ENCODE peak calls at places on chromosomes 7 and 10, in six cellular contexts. Z is AG04450, R is ovary, G is foreskin fibroblast, I is thyroid gland, S is brain microvascular endothelial cell. W is an unnamed sample.

GRCh38 chr10:10780746-10781145 is 236.9 kb upstream of the CELF2 start:
- DNase-seq in S (peak; percentile 35), I (no peak), R (no peak), Z (no peak), G (no peak), W (no peak)

GRCh38 chr10:84607523-84607922 is 279.1 kb downstream of the CCSER2 start:
- DNase-seq in R (no peak), Z (no peak), S (no peak), G (no peak), I (peak; percentile 83), W (no peak)

GRCh38 chr10:14801693-14802092 is 27.0 kb upstream of the FAM107B start:
- DNase-seq in Z (no peak), R (no peak), G (no peak), I (peak; percentile 30), S (no peak), W (no peak)

GRCh38 chr7:51300762-51301674 is 15.6 kb downstream of the COBL start:
- DNase-seq in G (no peak), Z (no peak), S (no peak), R (no peak), I (no peak), W (no peak)

GRCh38 chr10:43983856-43984271 is 335.2 kb upstream of the ZNF32 start:
- DNase-seq in I (no peak), Z (no peak), S (no peak), G (no peak), R (no peak), W (no peak)

GRCh38 chr10:49610015-49610734 is at the start of gene SLC18A3:
- DNase-seq in R (no peak), S (no peak), I (no peak), G (no peak), Z (no peak), W (no peak)

GRCh38 chr7:131443496-131443895 is 112.9 kb downstream of the PODXL start:
- DNase-seq in R (no peak), I (no peak), S (no peak), Z (no peak), G (no peak), W (no peak)

GRCh38 chr7:108911016-108911415 is 341.3 kb downstream of the DNAJB9 start:
- DNase-seq in S (no peak), Z (no peak), I (no peak), G (no peak), R (no peak), W (no peak)

GRCh38 chr7:70649323-70649722 is 482.6 kb upstream of the GALNT17 start:
- DNase-seq in I (no peak), Z (no peak), R (no peak), G (no peak), S (no peak), W (no peak)

GRCh38 chr7:77716804-77717203 is 20.5 kb downstream of the RSBN1L start:
- DNase-seq in R (no peak), S (no peak), G (no peak), I (no peak), Z (no peak), W (no peak)

GRCh38 chr7:151637781-151638261 is 118.1 kb upstream of the RHEB start:
- DNase-seq in I (peak; percentile 12), G (no peak), Z (peak; percentile 26), S (peak; percentile 47), R (no peak), W (no peak)

GRCh38 chr7:92830532-92831110 is 5.8 kb downstream of the CDK6 start:
- DNase-seq in G (no peak), S (no peak), I (no peak), Z (no peak), R (no peak), W (no peak)

GRCh38 chr10:66828957-66829356 is 96.9 kb upstream of the LRRTM3 start:
- DNase-seq in R (no peak), I (no peak), Z (no peak), S (no peak), G (no peak), W (no peak)

GRCh38 chr10:89217057-89217990 is 10.2 kb upstream of the CH25H start:
- DNase-seq in Z (peak; percentile 38), R (peak; percentile 45), S (peak; percentile 68), I (peak; percentile 61), G (peak; percentile 37), W (no peak)

GRCh38 chr10:56466005-56466404 is 104.9 kb upstream of the ZWINT start:
- DNase-seq in R (no peak), S (no peak), G (no peak), Z (no peak), I (no peak), W (no peak)

GRCh38 chr7:158395780-158396214 is 191.8 kb downstream of the PTPRN2 start:
- DNase-seq in R (no peak), Z (no peak), G (no peak), I (no peak), S (no peak), W (no peak)

GRCh38 chr7:68730194-68730593 is 868.1 kb upstream of the AUTS2 start:
- DNase-seq in S (no peak), I (no peak), R (no peak), G (no peak), Z (no peak), W (no peak)

GRCh38 chr10:122553341-122553740 is 7.2 kb upstream of the DMBT1 start:
- DNase-seq in Z (no peak), I (no peak), S (no peak), R (no peak), G (no peak), W (no peak)

GRCh38 chr7:156816943-156817572 is 75.9 kb downstream of the LMBR1 start:
- DNase-seq in S (no peak), R (no peak), Z (peak; percentile 4), I (no peak), G (no peak), W (no peak)
- TF ChIP-seq CTCF in S (peak; percentile 24), R (no peak), Z (peak; percentile 55), I (no peak), G (peak; percentile 15), W (peak; percentile 36)

GRCh38 chr10:129952771-129953489 is 11.1 kb downstream of the EBF3 start:
- DNase-seq in Z (no peak), G (peak; percentile 45), I (no peak), S (no peak), R (no peak), W (no peak)

GRCh38 chr10:129955591-129956284 is 8.3 kb downstream of the EBF3 start:
- DNase-seq in I (no peak), G (no peak), R (no peak), S (no peak), Z (no peak), W (peak; percentile 25)

GRCh38 chr10:129953541-129954031 is 10.5 kb downstream of the EBF3 start:
- DNase-seq in Z (no peak), S (no peak), R (no peak), I (no peak), G (peak; percentile 67), W (no peak)

GRCh38 chr10:129956285-129956649 is 7.8 kb downstream of the EBF3 start:
- DNase-seq in I (no peak), G (no peak), Z (no peak), R (no peak), S (no peak), W (no peak)

GRCh38 chr10:129954916-129955315 is 9.2 kb downstream of the EBF3 start:
- DNase-seq in G (no peak), I (no peak), S (no peak), Z (no peak), R (no peak), W (no peak)
- H3K4me3 ChIP-seq in G (no peak overlapping the region), I (no peak overlapping the region), S (no peak overlapping the region), Z (no peak overlapping the region), R (no peak overlapping the region), W (no peak overlapping the region)

GRCh38 chr7:42128703-42129102 is 108.3 kb downstream of the GLI3 start:
- DNase-seq in G (no peak), I (no peak), S (no peak), R (no peak), Z (no peak), W (no peak)
- TF ChIP-seq CTCF in G (no peak), I (no peak), S (peak; percentile 48), R (no peak), Z (peak; percentile 21), W (peak; percentile 34)

DNA sequence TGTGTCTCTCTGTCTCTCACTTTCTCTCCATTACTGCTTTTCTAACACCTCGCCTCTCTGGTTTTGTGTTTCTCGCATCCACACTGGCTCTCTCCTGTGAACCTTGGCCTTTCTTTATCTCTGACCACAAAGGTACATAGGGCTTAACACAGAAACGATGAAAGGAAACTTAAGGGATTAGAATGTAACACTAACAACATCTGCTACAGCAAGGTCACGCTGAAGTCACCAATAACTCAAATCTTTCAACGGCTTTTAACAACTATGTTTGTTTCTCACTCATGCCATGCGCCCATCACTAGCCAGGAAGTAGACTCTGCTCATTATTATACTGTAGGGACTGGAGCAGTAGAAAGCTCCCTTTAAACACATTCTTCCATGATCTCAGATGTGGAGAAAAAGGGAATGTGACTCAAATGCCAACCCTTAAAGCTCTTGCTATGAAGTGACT is 9.3 kb upstream of the OR6V1 start:
- DNase-seq in G (no peak), I (no peak), S (no peak), Z (no peak), R (no peak), W (no peak)
- H3K4me3 ChIP-seq in G (no peak overlapping the region), I (no peak overlapping the region), S (no peak overlapping the region), Z (no peak overlapping the region), R (no peak overlapping the region), W (no peak overlapping the region)

GRCh38 chr7:3592438-3593134 is 291.5 kb downstream of the SDK1 start:
- DNase-seq in G (no peak), Z (no peak), I (no peak), R (no peak), S (no peak), W (no peak)
- TF ChIP-seq CTCF in G (no peak), Z (no peak), I (no peak), R (no peak), S (no peak), W (no peak)

GRCh38 chr10:75401569-75402485 is at the start of gene ZNF503:
- DNase-seq in Z (peak; percentile 95), I (peak; percentile 99), G (peak; percentile 96), R (peak; percentile 97), S (peak; percentile 95), W (peak; percentile 83)

GRCh38 chr10:75404023-75404334 is 2.4 kb upstream of the ZNF503 start:
- DNase-seq in I (no peak), Z (no peak), G (no peak), R (no peak), S (no peak), W (no peak)

GRCh38 chr10:75403144-75404022 is 1.8 kb upstream of the ZNF503 start:
- DNase-seq in S (no peak), I (peak; percentile 75), Z (no peak), G (no peak), R (peak; percentile 76), W (no peak)

GRCh38 chr10:75400769-75401568 is 595 bp downstream of the ZNF503 start:
- DNase-seq in G (peak; percentile 55), I (peak; percentile 67), S (peak; percentile 45), Z (no peak), R (peak; percentile 77), W (no peak)

DNA sequence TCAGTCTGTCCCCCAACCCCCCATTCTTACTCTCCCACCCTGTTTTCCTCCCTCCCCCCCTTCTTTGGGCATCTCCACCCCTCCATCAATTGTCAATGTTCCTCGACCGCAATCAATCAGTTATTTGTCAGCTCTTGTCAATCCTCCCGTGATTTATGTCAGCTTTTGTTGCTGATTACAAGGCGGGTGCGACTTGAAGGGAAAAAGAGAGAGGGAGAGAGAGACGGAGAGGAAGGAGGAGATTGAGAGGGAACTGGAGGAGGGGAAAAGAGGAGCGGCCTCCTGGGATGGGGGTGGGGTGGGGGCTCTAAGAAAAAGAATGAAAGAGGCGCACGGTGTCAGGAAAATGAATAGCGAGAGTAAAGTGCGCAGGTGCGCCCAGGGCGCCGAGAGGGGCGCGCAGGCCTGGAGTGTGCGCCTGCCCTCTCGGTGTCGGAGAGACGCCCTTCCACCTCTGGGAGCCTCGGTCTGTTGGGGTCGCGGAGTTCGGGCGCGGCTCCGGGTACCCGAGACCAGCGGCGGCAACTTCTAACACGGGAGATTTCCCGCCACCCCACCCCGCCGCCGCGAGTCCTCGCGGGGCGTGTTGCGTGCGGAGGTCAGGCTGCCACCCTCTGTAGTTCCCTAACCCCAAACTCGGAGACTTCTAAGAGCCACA is 1.1 kb upstream of the ZNF503 start:
- DNase-seq in S (no peak), Z (no peak), G (no peak), R (peak; percentile 70), I (peak; percentile 67), W (peak; percentile 57)
- H3K4me3 ChIP-seq in S (peak overlapping the region; percentile 96), Z (peak overlapping the region; percentile 100), G (peak overlapping the region; percentile 100), R (peak overlapping the region; percentile 93), I (peak overlapping the region; percentile 18), W (peak overlapping the region; percentile 91)

W was measured in kidney epithelial cell.